ENCODE peak calls at places on chromosomes 11 and 22, in eight cellular contexts. E is T-cell; A is CD4-positive, CD25-positive, alpha-beta regulatory T cell; S is GF-D8; Q is mesendoderm; T is CD4-positive, alpha-beta T cell; F is A549; W is ELR. B is an unnamed sample.

GRCh38 chr11:71283960-71284359 is 31.6 kb upstream of the SHANK2 start:
- DNase-seq in E (no peak), A (no peak), S (no peak), Q (no peak), T (no peak), F (no peak), W (no peak), B (no peak)

GRCh38 chr22:41535244-41535643 is 9.0 kb downstream of the POLR3H start:
- DNase-seq in E (no peak), A (no peak), S (no peak), Q (peak; percentile 67), T (no peak), F (peak; percentile 46), W (peak; percentile 59), B (no peak)

GRCh38 chr11:1881442-1882264 is 10.0 kb downstream of the PRR33 start:
- DNase-seq in E (no peak), A (no peak), S (no peak), Q (no peak), T (no peak), F (no peak), W (no peak), B (no peak)

GRCh38 chr11:67486481-67487195 is 3.8 kb downstream of the AIP start:
- DNase-seq in E (no peak), A (no peak), S (no peak), Q (no peak), T (no peak), F (no peak), W (no peak), B (peak; percentile 83)

GRCh38 chr11:65538232-65538914 is 13.5 kb downstream of the SCYL1 start:
- DNase-seq in E (no peak), A (no peak), S (no peak), Q (no peak), T (no peak), F (no peak), W (no peak), B (no peak)

GRCh38 chr22:18077639-18078328 is at the start of gene PEX26:
- DNase-seq in E (peak; percentile 95), A (peak; percentile 95), S (peak; percentile 87), Q (peak; percentile 96), T (peak; percentile 94), F (peak; percentile 82), W (peak; percentile 98), B (peak; percentile 92)

GRCh38 chr11:13765886-13766285 is 97.4 kb downstream of the FAR1 start:
- DNase-seq in E (no peak), A (no peak), S (no peak), Q (peak; percentile 71), T (no peak), F (no peak), W (no peak), B (no peak)

GRCh38 chr11:1643146-1643690 is 13.6 kb downstream of the KRTAP5-5 start:
- DNase-seq in E (no peak), A (no peak), S (no peak), Q (no peak), T (no peak), F (no peak), W (no peak), B (no peak)

GRCh38 chr11:121248496-121248895 is 44.1 kb upstream of the SC5D start:
- DNase-seq in E (no peak), A (no peak), S (no peak), Q (no peak), T (no peak), F (no peak), W (no peak), B (no peak)

GRCh38 chr11:88475991-88476418 is 138.5 kb upstream of the CTSC start:
- DNase-seq in E (no peak), A (no peak), S (no peak), Q (no peak), T (no peak), F (no peak), W (peak; percentile 36), B (no peak)

GRCh38 chr11:120182357-120182756 is 28.5 kb upstream of the OAF start:
- DNase-seq in E (no peak), A (no peak), S (no peak), Q (no peak), T (no peak), F (no peak), W (no peak), B (no peak)

GRCh38 chr11:46414466-46414796 is 22.9 kb upstream of the CHRM4 start:
- DNase-seq in E (peak; percentile 38), A (no peak), S (no peak), Q (no peak), T (no peak), F (no peak), W (no peak), B (no peak)

GRCh38 chr22:50528682-50529415 is 963 bp downstream of the TYMP start:
- DNase-seq in E (no peak), A (no peak), S (no peak), Q (no peak), T (no peak), F (no peak), W (no peak), B (no peak)

GRCh38 chr11:45801723-45802315 is 3.1 kb upstream of the SLC35C1 start:
- DNase-seq in E (no peak), A (peak; percentile 7), S (no peak), Q (no peak), T (no peak), F (no peak), W (peak; percentile 23), B (no peak)

B was measured in GM12864.